ENCODE peak calls at places on chromosomes 13 and 19, in five cellular contexts. I is cardiac fibroblast, T is lower leg skin, S is pancreas, O is adrenal gland. H is an unnamed sample.
A peak's percentile ranks its signal among the peaks of the same experiment; 100 is the strongest.

GRCh38 chr19:18626906-18627305 is 9.9 kb upstream of the KLHL26 start:
- DNase-seq in S (no peak), O (no peak), I (peak; percentile 27), T (no peak), H (no peak)

GRCh38 chr19:12946092-12946845 is 607 bp downstream of the RAD23A start:
- DNase-seq in O (peak; percentile 87), I (peak; percentile 87), T (no peak), S (peak; percentile 58), H (no peak)

GRCh38 chr13:25401958-25402357 is 30.2 kb downstream of the ATP8A2 start:
- DNase-seq in O (no peak), T (no peak), S (no peak), I (no peak), H (no peak)

GRCh38 chr13:40238761-40239160 is 427.7 kb downstream of the FOXO1 start:
- DNase-seq in T (no peak), S (no peak), O (no peak), I (no peak), H (no peak)

GRCh38 chr13:52158629-52159158 is 703 bp downstream of the NEK3 start:
- DNase-seq in O (peak; percentile 17), S (peak; percentile 24), T (peak; percentile 44), I (peak; percentile 58), H (no peak)

GRCh38 chr19:19410553-19411550 is 5.4 kb downstream of the GATAD2A start:
- DNase-seq in O (no peak), I (no peak), T (no peak), S (no peak), H (no peak)

GRCh38 chr19:46599716-46600392 is 1.3 kb upstream of the CALM3 start:
- DNase-seq in O (no peak), S (no peak), T (no peak), I (no peak), H (no peak)

GRCh38 chr19:39795001-39795400 is 16.3 kb downstream of the LEUTX start:
- DNase-seq in S (no peak), I (no peak), O (no peak), T (no peak), H (no peak)

GRCh38 chr13:97880298-97880675 is 73.2 kb upstream of the IPO5 start:
- DNase-seq in S (no peak), I (no peak), O (no peak), T (no peak), H (no peak)

GRCh38 chr13:31697290-31697689 is 42.0 kb upstream of the RXFP2 start:
- DNase-seq in O (no peak), T (no peak), S (no peak), I (no peak), H (peak; percentile 5)

GRCh38 chr13:31703780-31704179 is 35.5 kb upstream of the RXFP2 start:
- DNase-seq in O (no peak), T (no peak), I (no peak), S (no peak), H (no peak)

GRCh38 chr13:31699650-31700049 is 39.7 kb upstream of the RXFP2 start:
- DNase-seq in O (no peak), S (no peak), T (no peak), I (peak; percentile 28), H (no peak)
- TF ChIP-seq CTCF in O (no peak), S (no peak), T (no peak), I (peak; percentile 30), H (no peak)

GRCh38 chr19:1839658-1840540 is 8.4 kb downstream of the REXO1 start:
- DNase-seq in S (no peak), T (no peak), O (no peak), I (no peak), H (no peak)

GRCh38 chr19:1837625-1838105 is 10.6 kb downstream of the REXO1 start:
- DNase-seq in T (no peak), I (peak; percentile 41), O (peak; percentile 76), S (no peak), H (no peak)

GRCh38 chr19:1843116-1843515 is 5.2 kb downstream of the REXO1 start:
- DNase-seq in I (no peak), S (no peak), T (no peak), O (no peak), H (no peak)

GRCh38 chr19:1841209-1841924 is 6.9 kb downstream of the REXO1 start:
- DNase-seq in S (no peak), I (no peak), O (no peak), T (no peak), H (no peak)

GRCh38 chr19:1840541-1841115 is 7.7 kb downstream of the REXO1 start:
- DNase-seq in O (no peak), I (peak; percentile 60), T (no peak), S (no peak), H (no peak)
- H3K4me3 ChIP-seq in O (no peak overlapping the region), I (peak overlapping the region; percentile 6), T (no peak overlapping the region), S (no peak overlapping the region), H (no peak overlapping the region)

DNA sequence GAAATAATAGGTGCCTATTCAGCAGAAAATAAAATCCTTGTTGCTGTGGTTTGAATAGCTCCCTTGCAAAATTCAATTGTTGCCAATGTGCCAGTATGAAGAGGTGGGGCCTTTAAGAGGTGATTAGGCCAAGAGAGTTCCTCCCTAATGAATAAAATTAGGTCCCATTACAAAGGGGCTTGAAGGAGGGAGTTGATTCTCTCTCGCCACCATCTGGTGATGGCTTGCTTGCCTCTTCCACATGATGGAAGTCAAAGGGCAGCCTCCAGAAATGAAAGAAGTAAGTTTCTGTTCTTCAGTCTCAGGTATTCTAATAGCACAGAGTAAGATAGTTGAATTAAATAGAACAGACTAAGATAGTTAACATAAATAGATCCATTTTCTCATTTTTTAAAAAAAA is 3.0 kb upstream of the EEF1AKMT1 start:
- DNase-seq in O (no peak), I (no peak), T (no peak), S (no peak), H (no peak)
- TF ChIP-seq CTCF in O (no peak), I (no peak), T (no peak), S (no peak), H (no peak)

GRCh38 chr13:113001251-113002140 is 32.5 kb downstream of the MCF2L start:
- DNase-seq in I (peak; percentile 17), S (peak; percentile 75), T (no peak), O (no peak), H (no peak)
- H3K4me3 ChIP-seq in I (no peak overlapping the region), S (peak overlapping the region; percentile 21), T (no peak overlapping the region), O (no peak overlapping the region), H (no peak overlapping the region)

GRCh38 chr13:31043891-31044657 is 111.6 kb downstream of the TEX26 start:
- DNase-seq in O (peak; percentile 81), S (peak; percentile 56), T (peak; percentile 76), I (peak; percentile 86), H (peak; percentile 65)

GRCh38 chr13:31045621-31046081 is 113.2 kb downstream of the TEX26 start:
- DNase-seq in S (no peak), O (peak; percentile 60), I (peak; percentile 95), T (peak; percentile 67), H (peak; percentile 94)

GRCh38 chr13:31046711-31047279 is 114.3 kb downstream of the TEX26 start:
- DNase-seq in S (no peak), T (peak; percentile 62), O (peak; percentile 23), I (peak; percentile 67), H (no peak)

GRCh38 chr13:31042501-31043165 is 110.2 kb downstream of the TEX26 start:
- DNase-seq in S (no peak), T (no peak), O (no peak), I (no peak), H (no peak)

GRCh38 chr13:31044658-31045620 is 112.5 kb downstream of the TEX26 start:
- DNase-seq in S (no peak), T (no peak), I (no peak), O (no peak), H (no peak)
- TF ChIP-seq CTCF in S (no peak), T (no peak), I (no peak), O (no peak), H (no peak)

DNA sequence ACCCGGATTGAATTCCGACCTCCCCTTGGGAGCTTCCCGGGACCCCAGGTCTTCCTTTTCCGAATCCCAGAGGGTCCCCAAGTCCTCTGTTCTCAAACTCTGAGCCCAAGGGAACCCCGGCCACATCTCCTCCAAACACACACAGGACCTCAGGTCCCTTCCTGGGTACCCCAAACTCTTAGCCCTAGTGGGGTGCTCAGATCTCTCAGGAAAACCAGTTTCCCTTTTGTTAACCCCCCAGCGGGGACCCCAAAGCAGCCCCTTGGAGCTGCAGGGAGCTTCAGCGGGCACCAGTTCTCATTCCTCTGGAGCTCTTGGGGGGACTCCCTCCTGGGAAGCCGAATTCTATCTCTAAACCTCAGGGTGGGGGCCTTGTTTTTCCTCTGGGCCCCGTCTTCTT is 774 bp downstream of the CACNG6 start:
- DNase-seq in T (no peak), I (no peak), S (no peak), O (no peak), H (no peak)
- H3K4me3 ChIP-seq in T (no peak overlapping the region), I (no peak overlapping the region), S (no peak overlapping the region), O (no peak overlapping the region), H (no peak overlapping the region)

GRCh38 chr13:113742000-113742441 is 17.0 kb upstream of the TMEM255B start:
- DNase-seq in O (peak; percentile 50), I (peak; percentile 64), T (peak; percentile 56), S (peak; percentile 50), H (no peak)
- TF ChIP-seq CTCF in O (no peak), I (peak; percentile 24), T (no peak), S (no peak), H (no peak)

DNA sequence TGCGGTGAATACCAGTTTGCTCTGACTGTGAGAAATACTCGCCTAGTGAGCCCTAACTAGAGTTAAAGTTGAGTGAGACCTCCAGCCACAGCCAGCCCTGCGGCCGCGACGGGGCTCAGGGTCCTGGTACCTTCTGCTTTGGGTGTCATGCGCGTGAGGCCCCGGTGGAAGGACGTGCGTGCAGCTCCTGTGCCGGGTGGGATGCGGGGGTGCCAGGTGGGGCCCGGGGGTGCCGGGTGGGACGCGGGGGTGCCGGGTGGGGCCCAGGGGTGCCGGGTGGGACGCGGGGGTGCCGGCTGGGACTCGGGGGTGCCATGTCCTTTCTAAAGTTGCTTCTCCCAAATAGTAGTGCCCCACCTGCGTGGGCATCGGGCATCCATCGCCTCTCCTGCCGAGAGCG is 8.5 kb upstream of the TMPRSS9 start:
- DNase-seq in S (no peak), T (no peak), I (no peak), O (no peak), H (no peak)
- H3K4me3 ChIP-seq in S (no peak overlapping the region), T (no peak overlapping the region), I (no peak overlapping the region), O (no peak overlapping the region), H (no peak overlapping the region)

H was measured in HFF-Myc.